ENCODE peak calls at places on chromosomes 7 and 10, in six cellular contexts. One of them, this sample, is unnamed.

GRCh38 chr10:44468965-44469364 is 84.1 kb upstream of the CXCL12 start:
- DNase-seq in naive thymus-derived CD4-positive, alpha-beta T cell: no peak
- DNase-seq in tibial nerve: no peak
- DNase-seq in IMR-90: no peak
- DNase-seq in heart left ventricle: no peak
- DNase-seq in Panc1: no peak
- DNase-seq in this sample: no peak

GRCh38 chr10:93095225-93095624 is 21.5 kb downstream of the CYP26A1 start:
- DNase-seq in naive thymus-derived CD4-positive, alpha-beta T cell: no peak
- DNase-seq in tibial nerve: no peak
- DNase-seq in IMR-90: no peak
- DNase-seq in heart left ventricle: no peak
- DNase-seq in Panc1: no peak
- DNase-seq in this sample: no peak

GRCh38 chr10:86960863-86961434 is 2.5 kb downstream of the SNCG start:
- DNase-seq in naive thymus-derived CD4-positive, alpha-beta T cell: no peak
- DNase-seq in tibial nerve: no peak
- DNase-seq in IMR-90: no peak
- DNase-seq in heart left ventricle: no peak
- DNase-seq in Panc1: no peak
- DNase-seq in this sample: peak; percentile 26

GRCh38 chr10:32005050-32005449 is 51.2 kb downstream of the KIF5B start:
- DNase-seq in naive thymus-derived CD4-positive, alpha-beta T cell: peak; percentile 40
- DNase-seq in tibial nerve: no peak
- DNase-seq in IMR-90: peak; percentile 53
- DNase-seq in heart left ventricle: no peak
- DNase-seq in Panc1: peak; percentile 35
- DNase-seq in this sample: no peak

GRCh38 chr10:28962768-28963167 is 285.4 kb downstream of the BAMBI start:
- DNase-seq in naive thymus-derived CD4-positive, alpha-beta T cell: no peak
- DNase-seq in tibial nerve: no peak
- DNase-seq in IMR-90: no peak
- DNase-seq in heart left ventricle: no peak
- DNase-seq in Panc1: no peak
- DNase-seq in this sample: no peak

GRCh38 chr7:18320422-18320821 is 175.1 kb upstream of the HDAC9 start:
- DNase-seq in naive thymus-derived CD4-positive, alpha-beta T cell: no peak
- DNase-seq in tibial nerve: no peak
- DNase-seq in IMR-90: no peak
- DNase-seq in heart left ventricle: no peak
- DNase-seq in Panc1: no peak
- DNase-seq in this sample: no peak

GRCh38 chr7:120370954-120371353 is 98.0 kb downstream of the KCND2 start:
- DNase-seq in naive thymus-derived CD4-positive, alpha-beta T cell: no peak
- DNase-seq in tibial nerve: no peak
- DNase-seq in IMR-90: no peak
- DNase-seq in heart left ventricle: no peak
- DNase-seq in Panc1: no peak
- DNase-seq in this sample: no peak

GRCh38 chr10:121609426-121610380 is 11.5 kb upstream of the FGFR2 start:
- DNase-seq in naive thymus-derived CD4-positive, alpha-beta T cell: no peak
- DNase-seq in tibial nerve: no peak
- DNase-seq in IMR-90: no peak
- DNase-seq in heart left ventricle: no peak
- DNase-seq in Panc1: no peak
- DNase-seq in this sample: no peak

GRCh38 chr10:6912929-6913328 is 332.9 kb upstream of the PRKCQ start:
- DNase-seq in naive thymus-derived CD4-positive, alpha-beta T cell: no peak
- DNase-seq in tibial nerve: no peak
- DNase-seq in IMR-90: no peak
- DNase-seq in heart left ventricle: no peak
- DNase-seq in Panc1: no peak
- DNase-seq in this sample: no peak

GRCh38 chr10:13956826-13957225 is 370.1 kb downstream of the PRPF18 start:
- DNase-seq in naive thymus-derived CD4-positive, alpha-beta T cell: no peak
- DNase-seq in tibial nerve: peak; percentile 77
- DNase-seq in IMR-90: peak; percentile 80
- DNase-seq in heart left ventricle: peak; percentile 54
- DNase-seq in Panc1: no peak
- DNase-seq in this sample: no peak

GRCh38 chr10:92304061-92304460 is 13.1 kb downstream of the MARCHF5 start:
- DNase-seq in naive thymus-derived CD4-positive, alpha-beta T cell: no peak
- DNase-seq in tibial nerve: no peak
- DNase-seq in IMR-90: no peak
- DNase-seq in heart left ventricle: no peak
- DNase-seq in Panc1: no peak
- DNase-seq in this sample: no peak

GRCh38 chr7:24732646-24733413 is 24.4 kb downstream of the GSDME start:
- DNase-seq in naive thymus-derived CD4-positive, alpha-beta T cell: no peak
- DNase-seq in tibial nerve: no peak
- DNase-seq in IMR-90: peak; percentile 92
- DNase-seq in heart left ventricle: no peak
- DNase-seq in Panc1: no peak
- DNase-seq in this sample: no peak

GRCh38 chr10:34771106-34771505 is 44.0 kb downstream of the PARD3 start:
- DNase-seq in naive thymus-derived CD4-positive, alpha-beta T cell: no peak
- DNase-seq in tibial nerve: no peak
- DNase-seq in IMR-90: no peak
- DNase-seq in heart left ventricle: no peak
- DNase-seq in Panc1: no peak
- DNase-seq in this sample: no peak

GRCh38 chr7:68529221-68529620 is 1069.1 kb upstream of the AUTS2 start:
- DNase-seq in naive thymus-derived CD4-positive, alpha-beta T cell: no peak
- DNase-seq in tibial nerve: no peak
- DNase-seq in IMR-90: no peak
- DNase-seq in heart left ventricle: no peak
- DNase-seq in Panc1: no peak
- DNase-seq in this sample: no peak

GRCh38 chr10:121696854-121697253 is 98.6 kb upstream of the FGFR2 start:
- DNase-seq in naive thymus-derived CD4-positive, alpha-beta T cell: no peak
- DNase-seq in tibial nerve: no peak
- DNase-seq in IMR-90: no peak
- DNase-seq in heart left ventricle: no peak
- DNase-seq in Panc1: no peak
- DNase-seq in this sample: no peak

GRCh38 chr10:50653142-50653541 is 29.4 kb upstream of the SGMS1 start:
- DNase-seq in naive thymus-derived CD4-positive, alpha-beta T cell: peak; percentile 30
- DNase-seq in tibial nerve: no peak
- DNase-seq in IMR-90: peak; percentile 47
- DNase-seq in heart left ventricle: no peak
- DNase-seq in Panc1: peak; percentile 13
- DNase-seq in this sample: no peak

GRCh38 chr7:106071356-106071998 is 40.6 kb downstream of the SYPL1 start:
- DNase-seq in naive thymus-derived CD4-positive, alpha-beta T cell: peak; percentile 74
- DNase-seq in tibial nerve: no peak
- DNase-seq in IMR-90: no peak
- DNase-seq in heart left ventricle: no peak
- DNase-seq in Panc1: no peak
- DNase-seq in this sample: peak; percentile 62

GRCh38 chr7:104936546-104936945 is 77.5 kb upstream of the KMT2E start:
- DNase-seq in naive thymus-derived CD4-positive, alpha-beta T cell: no peak
- DNase-seq in tibial nerve: no peak
- DNase-seq in IMR-90: no peak
- DNase-seq in heart left ventricle: no peak
- DNase-seq in Panc1: no peak
- DNase-seq in this sample: no peak

GRCh38 chr7:104931181-104931781 is 82.7 kb upstream of the KMT2E start:
- DNase-seq in naive thymus-derived CD4-positive, alpha-beta T cell: no peak
- DNase-seq in tibial nerve: no peak
- DNase-seq in IMR-90: no peak
- DNase-seq in heart left ventricle: no peak
- DNase-seq in Panc1: no peak
- DNase-seq in this sample: no peak

GRCh38 chr7:104933022-104933421 is 81.0 kb upstream of the KMT2E start:
- DNase-seq in naive thymus-derived CD4-positive, alpha-beta T cell: no peak
- DNase-seq in tibial nerve: no peak
- DNase-seq in IMR-90: no peak
- DNase-seq in heart left ventricle: no peak
- DNase-seq in Panc1: no peak
- DNase-seq in this sample: no peak

GRCh38 chr7:104933433-104934074 is 80.5 kb upstream of the KMT2E start:
- DNase-seq in naive thymus-derived CD4-positive, alpha-beta T cell: no peak
- DNase-seq in tibial nerve: no peak
- DNase-seq in IMR-90: no peak
- DNase-seq in heart left ventricle: no peak
- DNase-seq in Panc1: no peak
- DNase-seq in this sample: no peak

DNA sequence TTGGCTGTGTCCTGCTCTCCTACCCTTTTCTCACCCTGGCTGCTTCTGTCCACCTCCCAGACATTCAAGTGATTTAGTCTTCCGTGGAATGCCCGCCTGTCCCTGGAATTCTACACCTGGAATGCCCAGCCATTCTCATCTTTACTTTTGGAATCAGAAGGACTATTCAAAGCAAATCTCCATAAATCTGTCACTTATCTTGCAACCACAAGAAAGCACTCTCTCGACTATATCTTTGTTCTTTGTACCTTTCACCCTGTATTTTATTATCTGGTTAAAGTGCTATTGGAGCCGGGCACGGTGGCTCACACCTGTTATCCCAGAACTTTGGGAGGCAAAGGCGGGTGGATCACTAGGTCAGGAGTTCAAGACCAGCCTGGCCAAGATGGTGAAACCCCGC is 79.3 kb upstream of the KMT2E start:
- DNase-seq in naive thymus-derived CD4-positive, alpha-beta T cell: no peak
- DNase-seq in tibial nerve: no peak
- DNase-seq in IMR-90: no peak
- DNase-seq in heart left ventricle: no peak
- DNase-seq in Panc1: no peak
- DNase-seq in this sample: no peak
- H3K27ac ChIP-seq in naive thymus-derived CD4-positive, alpha-beta T cell: no peak overlapping the region
- H3K27ac ChIP-seq in tibial nerve: no peak overlapping the region
- H3K27ac ChIP-seq in IMR-90: no peak overlapping the region
- H3K27ac ChIP-seq in heart left ventricle: no peak overlapping the region
- H3K27ac ChIP-seq in Panc1: no peak overlapping the region
- H3K27ac ChIP-seq in this sample: no peak overlapping the region

GRCh38 chr7:4720225-4720624 is 38.1 kb downstream of the FOXK1 start:
- DNase-seq in naive thymus-derived CD4-positive, alpha-beta T cell: no peak
- DNase-seq in tibial nerve: no peak
- DNase-seq in IMR-90: no peak
- DNase-seq in heart left ventricle: no peak
- DNase-seq in Panc1: no peak
- DNase-seq in this sample: no peak

GRCh38 chr7:4715385-4715770 is 33.3 kb downstream of the FOXK1 start:
- DNase-seq in naive thymus-derived CD4-positive, alpha-beta T cell: no peak
- DNase-seq in tibial nerve: no peak
- DNase-seq in IMR-90: peak; percentile 88
- DNase-seq in heart left ventricle: peak; percentile 60
- DNase-seq in Panc1: no peak
- DNase-seq in this sample: peak; percentile 84

GRCh38 chr7:4714767-4715384 is 32.8 kb downstream of the FOXK1 start:
- DNase-seq in naive thymus-derived CD4-positive, alpha-beta T cell: no peak
- DNase-seq in tibial nerve: no peak
- DNase-seq in IMR-90: no peak
- DNase-seq in heart left ventricle: no peak
- DNase-seq in Panc1: no peak
- DNase-seq in this sample: no peak

GRCh38 chr7:4716946-4717694 is 35.0 kb downstream of the FOXK1 start:
- DNase-seq in naive thymus-derived CD4-positive, alpha-beta T cell: no peak
- DNase-seq in tibial nerve: no peak
- DNase-seq in IMR-90: no peak
- DNase-seq in heart left ventricle: no peak
- DNase-seq in Panc1: no peak
- DNase-seq in this sample: no peak

DNA sequence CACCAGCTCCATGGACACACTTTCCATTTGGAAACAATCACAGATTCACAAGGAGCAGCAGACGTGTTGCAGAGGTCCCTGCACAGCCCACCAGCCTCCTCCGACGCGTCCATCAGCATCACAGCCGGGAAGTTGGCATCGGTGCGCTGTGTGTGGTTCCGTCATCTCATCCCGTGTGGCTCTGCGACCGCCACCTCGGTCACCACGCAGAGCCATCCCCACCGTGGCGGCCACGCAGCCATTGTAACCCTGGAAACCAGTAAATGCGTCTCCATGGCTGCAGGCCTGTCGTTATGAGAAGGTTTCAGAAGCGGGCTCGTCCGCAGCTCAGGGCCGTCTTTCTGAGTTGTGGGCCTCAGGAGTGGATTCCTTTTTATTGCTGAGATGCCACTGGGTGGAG is 36.0 kb downstream of the FOXK1 start:
- DNase-seq in naive thymus-derived CD4-positive, alpha-beta T cell: no peak
- DNase-seq in tibial nerve: no peak
- DNase-seq in IMR-90: no peak
- DNase-seq in heart left ventricle: no peak
- DNase-seq in Panc1: no peak
- DNase-seq in this sample: no peak
- H3K36me3 ChIP-seq in naive thymus-derived CD4-positive, alpha-beta T cell: peaks cover 23% of the 10 kb centered on the region
- H3K36me3 ChIP-seq in tibial nerve: peaks cover 27% of the 10 kb centered on the region
- H3K36me3 ChIP-seq in IMR-90: peaks cover 18% of the 10 kb centered on the region
- H3K36me3 ChIP-seq in heart left ventricle: peaks cover 9% of the 10 kb centered on the region
- H3K36me3 ChIP-seq in Panc1: no peaks in the 10 kb centered on the region
- H3K36me3 ChIP-seq in this sample: peaks cover 6% of the 10 kb centered on the region

DNA sequence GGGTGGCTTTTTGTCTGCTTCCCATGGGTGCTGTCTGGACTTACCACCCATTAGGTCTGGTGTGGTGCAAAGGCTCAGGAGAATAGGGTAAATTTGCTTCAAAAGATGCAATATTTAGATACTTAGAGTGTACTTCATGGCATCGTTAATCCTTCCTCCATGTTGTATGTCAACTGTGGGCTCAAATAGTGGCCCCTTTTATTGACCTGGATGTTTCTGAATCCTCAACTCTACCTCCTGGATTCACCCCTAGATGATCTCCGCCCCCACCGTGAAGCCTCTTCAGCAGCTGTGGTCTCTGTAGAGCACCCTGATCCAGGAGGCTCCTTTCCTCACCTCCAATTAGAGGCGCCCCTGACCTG is 3.5 kb upstream of the GIMAP5 start:
- DNase-seq in naive thymus-derived CD4-positive, alpha-beta T cell: no peak
- DNase-seq in tibial nerve: no peak
- DNase-seq in IMR-90: no peak
- DNase-seq in heart left ventricle: no peak
- DNase-seq in Panc1: no peak
- DNase-seq in this sample: no peak
- H3K27ac ChIP-seq in naive thymus-derived CD4-positive, alpha-beta T cell: peak overlapping the region; percentile 82
- H3K27ac ChIP-seq in tibial nerve: no peak overlapping the region
- H3K27ac ChIP-seq in IMR-90: no peak overlapping the region
- H3K27ac ChIP-seq in heart left ventricle: no peak overlapping the region
- H3K27ac ChIP-seq in Panc1: no peak overlapping the region
- H3K27ac ChIP-seq in this sample: no peak overlapping the region

GRCh38 chr10:113865896-113866295 is 11.4 kb downstream of the NHLRC2 start:
- DNase-seq in naive thymus-derived CD4-positive, alpha-beta T cell: no peak
- DNase-seq in tibial nerve: no peak
- DNase-seq in IMR-90: no peak
- DNase-seq in heart left ventricle: no peak
- DNase-seq in Panc1: no peak
- DNase-seq in this sample: no peak

GRCh38 chr10:113872139-113873030 is 17.9 kb downstream of the NHLRC2 start:
- DNase-seq in naive thymus-derived CD4-positive, alpha-beta T cell: no peak
- DNase-seq in tibial nerve: no peak
- DNase-seq in IMR-90: no peak
- DNase-seq in heart left ventricle: no peak
- DNase-seq in Panc1: no peak
- DNase-seq in this sample: no peak

GRCh38 chr10:113867904-113868303 is 13.4 kb downstream of the NHLRC2 start:
- DNase-seq in naive thymus-derived CD4-positive, alpha-beta T cell: no peak
- DNase-seq in tibial nerve: no peak
- DNase-seq in IMR-90: no peak
- DNase-seq in heart left ventricle: no peak
- DNase-seq in Panc1: no peak
- DNase-seq in this sample: no peak

GRCh38 chr10:113869789-113870188 is 15.3 kb downstream of the NHLRC2 start:
- DNase-seq in naive thymus-derived CD4-positive, alpha-beta T cell: no peak
- DNase-seq in tibial nerve: no peak
- DNase-seq in IMR-90: no peak
- DNase-seq in heart left ventricle: no peak
- DNase-seq in Panc1: no peak
- DNase-seq in this sample: no peak

GRCh38 chr10:113866551-113867394 is 12.3 kb downstream of the NHLRC2 start:
- DNase-seq in naive thymus-derived CD4-positive, alpha-beta T cell: no peak
- DNase-seq in tibial nerve: no peak
- DNase-seq in IMR-90: no peak
- DNase-seq in heart left ventricle: no peak
- DNase-seq in Panc1: no peak
- DNase-seq in this sample: no peak
- H3K36me3 ChIP-seq in naive thymus-derived CD4-positive, alpha-beta T cell: no peaks in the 10 kb centered on the region
- H3K36me3 ChIP-seq in tibial nerve: peaks cover 43% of the 10 kb centered on the region
- H3K36me3 ChIP-seq in IMR-90: peaks cover 4% of the 10 kb centered on the region
- H3K36me3 ChIP-seq in heart left ventricle: peaks cover 43% of the 10 kb centered on the region
- H3K36me3 ChIP-seq in Panc1: peaks cover 3% of the 10 kb centered on the region
- H3K36me3 ChIP-seq in this sample: peaks cover 3% of the 10 kb centered on the region

This sample was measured in lower lobe of right lung.